ENCODE peak calls at places on chromosomes 4 and X, in ten cellular contexts. K, A, W, R, L, F, E, G, Y and I are unnamed samples.
A peak's percentile ranks its signal among the peaks of the same experiment; 100 is the strongest.

GRCh38 chrX:13069771-13070410 is 25.5 kb upstream of the FAM9C start:
- DNase-seq in K (no peak), A (no peak), W (no peak), R (no peak), L (no peak), F (no peak), E (no peak), G (no peak), Y (peak; percentile 32), I (peak; percentile 44)

GRCh38 chrX:140733766-140734342 is 24.3 kb downstream of the LINC00632 start:
- DNase-seq in K (peak; percentile 17), A (peak; percentile 13), W (peak; percentile 37), R (no peak), L (peak; percentile 7), F (no peak), E (no peak), G (no peak), Y (peak; percentile 13), I (peak; percentile 9)

GRCh38 chr4:127959794-127960193 is 5.2 kb downstream of the MFSD8 start:
- DNase-seq in K (no peak), A (no peak), W (no peak), R (no peak), L (no peak), F (no peak), E (no peak), G (no peak), Y (no peak), I (no peak)

GRCh38 chr4:15541941-15542340 is 72.3 kb downstream of the CC2D2A start:
- DNase-seq in K (no peak), A (no peak), W (no peak), R (no peak), L (no peak), F (no peak), E (no peak), G (no peak), Y (no peak), I (no peak)

GRCh38 chrX:132171881-132172280 is 44.1 kb upstream of the FRMD7 start:
- DNase-seq in K (no peak), A (no peak), W (no peak), R (no peak), L (no peak), F (no peak), E (no peak), G (no peak), Y (no peak), I (peak; percentile 15)

GRCh38 chr4:116183241-116183640 is 902.1 kb downstream of the TRAM1L1 start:
- DNase-seq in K (no peak), A (no peak), W (no peak), R (no peak), L (no peak), F (no peak), E (no peak), G (no peak), Y (no peak), I (no peak)

GRCh38 chr4:134327274-134328122 is 125.9 kb upstream of the PABPC4L start:
- DNase-seq in K (no peak), A (no peak), W (no peak), R (no peak), L (no peak), F (no peak), E (no peak), G (no peak), Y (no peak), I (no peak)

GRCh38 chr4:67700119-67700873 is 659 bp downstream of the UBA6 start:
- DNase-seq in K (peak; percentile 44), A (no peak), W (peak; percentile 52), R (no peak), L (peak; percentile 30), F (no peak), E (no peak), G (no peak), Y (no peak), I (peak; percentile 42)

GRCh38 chrX:132618810-132619209 is 130.0 kb upstream of the MBNL3 start:
- DNase-seq in K (no peak), A (no peak), W (no peak), R (no peak), L (no peak), F (no peak), E (no peak), G (no peak), Y (no peak), I (no peak)

GRCh38 chrX:128800138-128800537 is 723.2 kb downstream of the SMARCA1 start:
- DNase-seq in K (peak; percentile 9), A (no peak), W (no peak), R (no peak), L (no peak), F (no peak), E (no peak), G (no peak), Y (no peak), I (no peak)

GRCh38 chr4:33709247-33709646 is 2535.1 kb downstream of the ARAP2 start:
- DNase-seq in K (no peak), A (peak; percentile 49), W (no peak), R (no peak), L (no peak), F (no peak), E (no peak), G (no peak), Y (peak; percentile 89), I (peak; percentile 75)

GRCh38 chrX:52934704-52935468 is 23.4 kb downstream of the FAM156A start:
- DNase-seq in K (peak; percentile 83), A (peak; percentile 88), W (peak; percentile 93), R (peak; percentile 98), L (peak; percentile 77), F (peak; percentile 97), E (peak; percentile 94), G (peak; percentile 98), Y (peak; percentile 89), I (peak; percentile 96)

GRCh38 chr4:73897380-73898136 is 28.4 kb downstream of the CXCL1 start:
- DNase-seq in K (no peak), A (peak; percentile 81), W (no peak), R (no peak), L (no peak), F (no peak), E (no peak), G (no peak), Y (no peak), I (peak; percentile 22)

GRCh38 chrX:19673334-19674040 is 158.2 kb upstream of the MAP3K15 start:
- DNase-seq in K (peak; percentile 80), A (peak; percentile 75), W (no peak), R (no peak), L (no peak), F (peak; percentile 66), E (no peak), G (no peak), Y (peak; percentile 98), I (peak; percentile 97)

GRCh38 chr4:104967034-104967401 is 179.7 kb upstream of the TET2 start:
- DNase-seq in K (no peak), A (no peak), W (no peak), R (no peak), L (no peak), F (no peak), E (no peak), G (no peak), Y (no peak), I (no peak)

GRCh38 chr4:15648600-15648999 is 6.6 kb downstream of the FBXL5 start:
- DNase-seq in K (no peak), A (no peak), W (no peak), R (no peak), L (no peak), F (no peak), E (no peak), G (no peak), Y (no peak), I (no peak)

GRCh38 chrX:1727531-1728027 is 112.7 kb downstream of the ASMT start:
- DNase-seq in K (peak; percentile 42), A (peak; percentile 4), W (no peak), R (no peak), L (no peak), F (no peak), E (no peak), G (no peak), Y (peak; percentile 99), I (peak; percentile 97)

GRCh38 chr4:148056879-148057278 is 325.0 kb downstream of the ARHGAP10 start:
- DNase-seq in K (peak; percentile 25), A (peak; percentile 13), W (peak; percentile 56), R (peak; percentile 27), L (peak; percentile 58), F (peak; percentile 58), E (peak; percentile 45), G (peak; percentile 70), Y (peak; percentile 35), I (peak; percentile 74)

GRCh38 chr4:145774473-145774872 is 94.5 kb downstream of the C4orf51 start:
- DNase-seq in K (no peak), A (no peak), W (no peak), R (no peak), L (no peak), F (no peak), E (no peak), G (no peak), Y (no peak), I (no peak)

GRCh38 chr4:124389591-124389990 is 322.9 kb downstream of the ANKRD50 start:
- DNase-seq in K (no peak), A (no peak), W (no peak), R (no peak), L (no peak), F (no peak), E (no peak), G (no peak), Y (no peak), I (no peak)

GRCh38 chr4:17763352-17763890 is 18.0 kb downstream of the FAM184B start:
- DNase-seq in K (no peak), A (no peak), W (no peak), R (no peak), L (no peak), F (no peak), E (no peak), G (no peak), Y (no peak), I (peak; percentile 30)

GRCh38 chr4:83556006-83556712 is 20.3 kb downstream of the GPAT3 start:
- DNase-seq in K (no peak), A (no peak), W (no peak), R (no peak), L (no peak), F (no peak), E (no peak), G (no peak), Y (no peak), I (peak; percentile 24)

GRCh38 chr4:107616838-107617389 is 103.1 kb downstream of the PAPSS1 start:
- DNase-seq in K (no peak), A (no peak), W (no peak), R (no peak), L (no peak), F (no peak), E (no peak), G (no peak), Y (no peak), I (no peak)

GRCh38 chr4:128863314-128864075 is 54.0 kb downstream of the JADE1 start:
- DNase-seq in K (peak; percentile 67), A (no peak), W (peak; percentile 86), R (peak; percentile 47), L (peak; percentile 42), F (peak; percentile 77), E (peak; percentile 54), G (peak; percentile 80), Y (peak; percentile 62), I (peak; percentile 66)

GRCh38 chr4:1045595-1046201 is 34.3 kb downstream of the FGFRL1 start:
- DNase-seq in K (no peak), A (no peak), W (no peak), R (no peak), L (no peak), F (peak; percentile 19), E (no peak), G (no peak), Y (no peak), I (no peak)

GRCh38 chrX:103554687-103555417 is 30.5 kb upstream of the TCEAL4 start:
- DNase-seq in K (peak; percentile 68), A (no peak), W (peak; percentile 86), R (peak; percentile 10), L (peak; percentile 55), F (no peak), E (peak; percentile 27), G (peak; percentile 72), Y (no peak), I (no peak)

GRCh38 chr4:3440011-3440410 is 1.8 kb upstream of the HGFAC start:
- DNase-seq in K (no peak), A (no peak), W (no peak), R (no peak), L (no peak), F (no peak), E (no peak), G (no peak), Y (no peak), I (peak; percentile 13)

GRCh38 chr4:126790633-126791032 is 842.1 kb upstream of the INTU start:
- DNase-seq in K (no peak), A (no peak), W (no peak), R (no peak), L (no peak), F (no peak), E (no peak), G (no peak), Y (no peak), I (no peak)